ENCODE peak calls at places on chromosomes 1 and 21, in six cellular contexts. V is SK-N-SH, W is A549, G is tibial nerve, U is sigmoid colon, H is suprapubic skin. O is an unnamed sample.

GRCh38 chr1:37919277-37919676 is 27.6 kb downstream of the INPP5B start:
- DNase-seq in V (peak; percentile 20), W (no peak), G (no peak), U (peak; percentile 22), H (no peak), O (no peak)

GRCh38 chr1:38028105-38028591 is 15.6 kb downstream of the UTP11 start:
- DNase-seq in V (no peak), W (no peak), G (no peak), U (no peak), H (no peak), O (no peak)

GRCh38 chr1:150764617-150765090 is 924 bp downstream of the CTSS start:
- DNase-seq in V (no peak), W (peak; percentile 10), G (no peak), U (no peak), H (no peak), O (no peak)

GRCh38 chr1:63320024-63320799 is 2.2 kb upstream of the FOXD3 start:
- DNase-seq in V (peak; percentile 65), W (no peak), G (no peak), U (no peak), H (no peak), O (no peak)

GRCh38 chr21:25307489-25307888 is 299.8 kb downstream of the MRPL39 start:
- DNase-seq in V (no peak), W (no peak), G (no peak), U (no peak), H (no peak), O (no peak)

GRCh38 chr1:204826970-204827369 is 43.7 kb upstream of the NFASC start:
- DNase-seq in V (no peak), W (peak; percentile 58), G (no peak), U (no peak), H (no peak), O (no peak)

GRCh38 chr1:212858461-212859265 is 588 bp downstream of the FLVCR1 start:
- DNase-seq in V (no peak), W (peak; percentile 32), G (peak; percentile 17), U (peak; percentile 72), H (peak; percentile 65), O (no peak)

GRCh38 chr21:38660333-38661295 is 145.1 kb upstream of the ETS2 start:
- DNase-seq in V (peak; percentile 55), W (no peak), G (no peak), U (no peak), H (no peak), O (peak; percentile 62)

GRCh38 chr1:21703318-21703963 is 34.3 kb upstream of the RAP1GAP start:
- DNase-seq in V (peak; percentile 49), W (peak; percentile 18), G (no peak), U (no peak), H (no peak), O (no peak)

GRCh38 chr21:31283025-31283424 is 61.0 kb downstream of the TIAM1 start:
- DNase-seq in V (no peak), W (no peak), G (no peak), U (no peak), H (no peak), O (no peak)

GRCh38 chr1:55443175-55443933 is 228.2 kb upstream of the USP24 start:
- DNase-seq in V (no peak), W (peak; percentile 33), G (peak; percentile 91), U (peak; percentile 96), H (peak; percentile 94), O (peak; percentile 80)

GRCh38 chr1:223845810-223846667 is at the start of gene TP53BP2:
- DNase-seq in V (peak; percentile 97), W (peak; percentile 75), G (peak; percentile 71), U (peak; percentile 93), H (peak; percentile 87), O (peak; percentile 94)

GRCh38 chr1:94623560-94624148 is 82.1 kb upstream of the F3 start:
- DNase-seq in V (no peak), W (no peak), G (no peak), U (no peak), H (no peak), O (no peak)

GRCh38 chr21:33670076-33670475 is 27.8 kb downstream of the ITSN1 start:
- DNase-seq in V (no peak), W (no peak), G (no peak), U (no peak), H (no peak), O (no peak)

GRCh38 chr1:87513270-87513669 is 184.6 kb downstream of the LMO4 start:
- DNase-seq in V (no peak), W (no peak), G (no peak), U (no peak), H (no peak), O (no peak)

GRCh38 chr21:45378258-45378966 is 26.6 kb upstream of the COL18A1 start:
- DNase-seq in V (no peak), W (no peak), G (no peak), U (peak; percentile 53), H (peak; percentile 52), O (peak; percentile 17)

GRCh38 chr1:28718601-28719331 is 18.0 kb upstream of the YTHDF2 start:
- DNase-seq in V (no peak), W (no peak), G (no peak), U (no peak), H (no peak), O (no peak)

GRCh38 chr1:90074137-90074536 is 79.2 kb downstream of the ZNF326 start:
- DNase-seq in V (no peak), W (no peak), G (no peak), U (no peak), H (no peak), O (no peak)

GRCh38 chr1:59779949-59780348 is 34.8 kb upstream of the HOOK1 start:
- DNase-seq in V (no peak), W (no peak), G (no peak), U (no peak), H (no peak), O (no peak)

GRCh38 chr1:71828431-71829012 is 453.8 kb downstream of the NEGR1 start:
- DNase-seq in V (no peak), W (no peak), G (no peak), U (no peak), H (no peak), O (no peak)

GRCh38 chr1:94068831-94069648 is 51.9 kb downstream of the ABCA4 start:
- DNase-seq in V (no peak), W (peak; percentile 47), G (no peak), U (peak; percentile 78), H (no peak), O (peak; percentile 55)

GRCh38 chr21:24290151-24290833 is 1317.0 kb downstream of the MRPL39 start:
- DNase-seq in V (no peak), W (no peak), G (no peak), U (no peak), H (no peak), O (no peak)

DNA sequence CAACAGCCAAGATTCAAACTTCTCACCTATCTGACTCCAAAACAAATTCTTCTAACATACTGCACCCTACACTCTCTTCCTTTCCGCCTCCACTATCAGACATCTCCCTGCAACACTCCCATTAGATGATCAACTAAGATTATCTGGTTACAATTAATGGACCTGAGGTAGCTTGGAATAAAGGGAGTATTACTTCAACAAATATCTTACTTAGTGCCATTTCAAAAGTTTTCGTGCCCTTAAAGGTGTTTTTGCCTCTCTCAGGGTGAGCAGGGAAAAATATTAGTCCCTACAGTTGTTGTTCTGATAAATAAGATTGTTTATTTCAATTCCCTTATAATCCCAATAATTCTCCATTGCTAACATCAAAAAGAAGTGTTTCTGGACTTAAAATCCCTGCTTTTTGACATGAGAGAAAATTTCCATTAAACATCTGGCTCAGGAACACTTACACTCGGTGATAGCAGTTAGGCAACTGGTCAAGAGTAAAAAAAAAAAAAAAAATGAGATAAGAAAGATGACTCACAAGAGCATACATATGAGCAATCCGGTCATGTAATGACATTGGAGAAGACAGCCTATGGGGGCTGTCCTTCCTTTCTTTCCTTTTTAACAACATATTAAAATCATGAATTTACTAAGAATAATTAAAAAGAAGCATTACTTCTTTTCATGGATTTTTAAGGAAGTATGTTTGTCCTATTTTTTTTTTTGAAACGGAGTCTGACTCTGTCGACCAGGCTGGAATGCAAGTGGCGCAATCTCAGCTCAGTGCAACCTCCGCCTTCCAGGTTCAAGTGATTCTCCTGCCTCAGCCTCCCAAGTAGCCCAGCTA is 7.6 kb downstream of the RSBN1 start:
- DNase-seq in V (peak; percentile 50), W (peak; percentile 67), G (no peak), U (no peak), H (no peak), O (no peak)
- H3K4me1 ChIP-seq in V (peaks cover 7% of the 10 kb centered on the region), W (peaks cover 27% of the 10 kb centered on the region), G (no peaks in the 10 kb centered on the region), U (no peaks in the 10 kb centered on the region), H (peaks cover 40% of the 10 kb centered on the region), O (peaks cover 8% of the 10 kb centered on the region)

GRCh38 chr1:215905493-215906095 is 338.5 kb downstream of the KCTD3 start:
- DNase-seq in V (no peak), W (no peak), G (no peak), U (no peak), H (no peak), O (no peak)
- TF ChIP-seq EP300 in V (no peak), W (no peak), G (no peak), U (no peak), H (no peak), O (no peak)

GRCh38 chr1:40058097-40058452 is 17.5 kb downstream of the CAP1 start:
- DNase-seq in V (no peak), W (no peak), G (no peak), U (no peak), H (no peak), O (no peak)

GRCh38 chr1:40060351-40060750 is 19.8 kb downstream of the CAP1 start:
- DNase-seq in V (no peak), W (no peak), G (no peak), U (no peak), H (no peak), O (no peak)

GRCh38 chr1:40058453-40059291 is 18.1 kb downstream of the CAP1 start:
- DNase-seq in V (no peak), W (no peak), G (no peak), U (no peak), H (no peak), O (no peak)

GRCh38 chr1:40059960-40060337 is 19.4 kb downstream of the CAP1 start:
- DNase-seq in V (no peak), W (no peak), G (no peak), U (no peak), H (no peak), O (no peak)

GRCh38 chr1:40059292-40059959 is 18.9 kb downstream of the CAP1 start:
- DNase-seq in V (no peak), W (no peak), G (no peak), U (no peak), H (no peak), O (no peak)
- H3K4me1 ChIP-seq in V (no peaks in the 10 kb centered on the region), W (peaks cover 18% of the 10 kb centered on the region), G (no peaks in the 10 kb centered on the region), U (no peaks in the 10 kb centered on the region), H (peaks cover 42% of the 10 kb centered on the region), O (peaks cover 4% of the 10 kb centered on the region)

DNA sequence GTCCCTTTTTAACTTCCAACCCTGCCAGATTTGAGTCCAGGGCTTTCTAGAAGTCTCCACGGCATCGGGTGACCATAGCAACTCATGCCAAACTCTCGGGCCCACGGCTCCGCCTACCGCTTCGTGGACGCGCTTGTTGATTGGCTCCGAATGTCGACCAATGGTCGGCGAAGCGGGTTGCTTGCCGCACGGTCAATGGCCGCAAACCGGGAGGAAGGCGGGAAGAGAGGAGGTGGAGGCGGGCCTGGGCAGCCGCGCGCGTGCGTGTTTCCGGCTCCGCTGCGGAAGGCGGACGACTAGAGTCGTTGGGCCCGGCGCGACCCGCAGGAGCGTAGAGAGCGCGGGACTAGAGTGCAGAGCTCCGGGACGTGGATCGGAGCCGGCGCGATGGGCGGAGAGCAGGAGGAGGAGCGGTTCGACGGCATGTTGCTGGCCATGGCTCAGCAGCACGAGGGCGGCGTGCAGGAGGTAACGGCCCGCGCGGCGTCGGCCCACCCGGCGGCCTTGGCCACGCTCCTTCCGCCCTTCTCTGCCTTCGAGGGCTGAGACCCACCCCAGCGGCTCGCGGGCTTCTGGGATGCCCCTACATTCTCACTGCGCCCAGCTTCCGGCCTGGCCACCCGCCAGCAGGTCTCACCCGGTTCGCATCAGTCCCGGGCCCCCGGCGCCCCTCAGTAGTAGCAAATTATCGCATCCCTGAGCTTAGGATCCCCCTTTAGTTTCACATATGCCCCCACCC is at the start of gene NUDC:
- DNase-seq in V (peak; percentile 96), W (peak; percentile 90), G (peak; percentile 95), U (peak; percentile 99), H (peak; percentile 98), O (peak; percentile 96)
- TF ChIP-seq EP300 in V (no peak), W (no peak), G (peak; percentile 98), U (no peak), H (no peak), O (no peak)